ENCODE peak calls at places on chromosomes 1 and 21, in seven cellular contexts. Z is left ventricle myocardium inferior, W is fibroblast of lung, J is thoracic aorta, M is fibroblast of pulmonary artery, O is PC-3, B is A673. F is an unnamed sample.

GRCh38 chr1:198830397-198830796 is 191.6 kb downstream of the PTPRC start:
- DNase-seq in Z (no peak), W (peak), J (no peak), M (no peak), O (no peak), B (no peak), F (no peak)

GRCh38 chr1:232980336-232980978 is 30.0 kb downstream of the NTPCR start:
- DNase-seq in Z (no peak), W (peak), J (no peak), M (no peak), O (no peak), B (no peak), F (no peak)

GRCh38 chr1:224831501-224831900 is 98.0 kb upstream of the DNAH14 start:
- DNase-seq in Z (no peak), W (peak), J (no peak), M (no peak), O (no peak), B (no peak), F (no peak)

GRCh38 chr1:6490181-6491075 is 1.0 kb downstream of the PLEKHG5 start:
- DNase-seq in Z (peak), W (peak), J (no peak), M (peak), O (peak), B (peak), F (peak)

GRCh38 chr21:14523234-14523633 is 22.9 kb downstream of the SAMSN1 start:
- DNase-seq in Z (no peak), W (no peak), J (no peak), M (no peak), O (no peak), B (no peak), F (no peak)

GRCh38 chr1:67840449-67840848 is 7.2 kb upstream of the GNG12 start:
- DNase-seq in Z (no peak), W (peak), J (no peak), M (peak), O (peak), B (peak), F (peak)

GRCh38 chr21:33078907-33079582 is 9.1 kb downstream of the OLIG1 start:
- DNase-seq in Z (no peak), W (peak), J (no peak), M (peak), O (peak), B (no peak), F (peak)

GRCh38 chr21:45577806-45578801 is 35.9 kb upstream of the SLC19A1 start:
- DNase-seq in Z (peak), W (no peak), J (no peak), M (no peak), O (peak), B (no peak), F (no peak)

GRCh38 chr1:209311770-209312169 is 271.7 kb upstream of the CAMK1G start:
- DNase-seq in Z (no peak), W (no peak), J (no peak), M (no peak), O (no peak), B (no peak), F (no peak)

GRCh38 chr21:25370311-25370744 is 237.0 kb downstream of the MRPL39 start:
- DNase-seq in Z (no peak), W (peak), J (no peak), M (peak), O (peak), B (peak), F (peak)

GRCh38 chr21:41562101-41563000 is 54.4 kb upstream of the TMPRSS2 start:
- DNase-seq in Z (peak), W (no peak), J (no peak), M (no peak), O (no peak), B (no peak), F (no peak)

GRCh38 chr1:60228253-60228594 is 154.7 kb upstream of the C1orf87 start:
- DNase-seq in Z (no peak), W (no peak), J (no peak), M (no peak), O (no peak), B (peak), F (peak)

GRCh38 chr21:46555678-46556077 is 49.2 kb downstream of the S100B start:
- DNase-seq in Z (no peak), W (no peak), J (no peak), M (no peak), O (no peak), B (no peak), F (no peak)

GRCh38 chr1:39410915-39411436 is 80.5 kb upstream of the BMP8A start:
- DNase-seq in Z (peak), W (peak), J (no peak), M (peak), O (peak), B (peak), F (peak)

GRCh38 chr21:44939532-44940115 is at the start of gene SLX9:
- DNase-seq in Z (peak), W (peak), J (no peak), M (peak), O (peak), B (peak), F (peak)

GRCh38 chr1:5947978-5948680 is 44.1 kb downstream of the NPHP4 start:
- DNase-seq in Z (no peak), W (no peak), J (no peak), M (no peak), O (peak), B (no peak), F (no peak)

GRCh38 chr1:236209185-236209584 is 66.8 kb downstream of the GPR137B start:
- DNase-seq in Z (no peak), W (no peak), J (no peak), M (no peak), O (no peak), B (no peak), F (peak)

GRCh38 chr1:180515857-180516388 is 13.5 kb upstream of the ACBD6 start:
- DNase-seq in Z (peak), W (peak), J (no peak), M (peak), O (peak), B (peak), F (peak)

GRCh38 chr1:184160942-184161698 is 109.6 kb downstream of the TSEN15 start:
- DNase-seq in Z (no peak), W (peak), J (no peak), M (peak), O (no peak), B (peak), F (peak)

GRCh38 chr1:224447251-224447650 is 12.7 kb upstream of the WDR26 start:
- DNase-seq in Z (peak), W (peak), J (no peak), M (peak), O (peak), B (peak), F (peak)

GRCh38 chr21:43361127-43361492 is 65.8 kb downstream of the SIK1 start:
- DNase-seq in Z (peak), W (no peak), J (no peak), M (no peak), O (no peak), B (no peak), F (peak)
- H3K4me3 ChIP-seq in Z (peak), W (no peak), J (no peak), M (no peak), O (no peak), B (no peak), F (no peak)

GRCh38 chr1:153513023-153513422 is 22.8 kb downstream of the S100A6 start:
- DNase-seq in Z (no peak), W (no peak), J (no peak), M (no peak), O (no peak), B (no peak), F (no peak)
- TF ChIP-seq CTCF in Z (peak), W (no peak), J (no peak), M (no peak), O (peak), B (peak), F (no peak)

DNA sequence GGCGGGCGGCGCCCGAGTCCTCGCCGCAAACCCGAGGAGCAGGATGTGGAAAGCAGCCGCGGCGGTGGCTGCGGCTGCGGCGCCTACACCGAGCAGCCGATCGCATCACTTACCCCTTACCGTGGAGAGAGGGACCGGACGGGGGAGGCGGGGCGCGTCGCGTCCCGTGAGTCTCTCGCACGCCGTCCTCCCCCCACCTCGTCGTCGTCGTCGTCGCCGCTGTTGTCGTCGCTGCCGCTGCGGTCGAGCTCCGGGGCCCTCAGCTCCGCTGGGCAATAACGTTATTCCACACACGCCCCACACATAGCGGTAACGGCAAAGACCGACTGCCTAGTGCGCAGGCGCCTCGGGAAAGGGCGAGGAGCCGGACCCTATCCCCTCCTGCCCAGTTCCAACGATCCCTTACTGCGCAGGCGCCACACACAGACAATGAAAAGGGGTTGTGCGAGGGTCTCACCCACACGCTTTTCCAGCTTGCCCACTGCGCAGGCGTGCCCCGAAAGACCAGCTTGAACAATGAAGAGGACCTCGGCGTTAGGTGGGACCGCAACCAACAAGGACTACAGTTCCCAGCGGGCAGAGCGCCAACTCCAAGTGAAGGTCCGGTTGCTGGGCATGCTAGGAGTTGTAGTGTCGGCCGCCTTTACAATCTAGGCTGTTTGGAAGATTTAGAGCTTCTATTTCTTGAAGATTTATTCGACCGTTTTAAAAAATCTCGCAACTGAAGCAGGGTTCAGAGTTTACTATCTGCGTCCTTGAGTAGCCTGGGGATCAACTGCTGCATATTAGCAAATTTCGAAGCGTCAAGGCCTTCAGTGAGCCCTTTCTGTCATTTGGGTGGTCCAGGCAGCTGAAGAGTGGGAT is at the start of gene CEP170:
- DNase-seq in Z (peak), W (peak), J (peak), M (peak), O (peak), B (peak), F (peak)
- H3K4me3 ChIP-seq in Z (peak), W (peak), J (peak), M (peak), O (peak), B (peak), F (peak)

GRCh38 chr1:228073870-228074545 is 8.5 kb upstream of the ARF1 start:
- DNase-seq in Z (peak), W (no peak), J (no peak), M (no peak), O (no peak), B (no peak), F (no peak)
- TF ChIP-seq CTCF in Z (no peak), W (no peak), J (no peak), M (peak), O (peak), B (peak), F (no peak)

GRCh38 chr21:34936299-34936698 is 112.8 kb downstream of the RUNX1 start:
- DNase-seq in Z (no peak), W (no peak), J (no peak), M (no peak), O (no peak), B (no peak), F (no peak)
- H3K4me3 ChIP-seq in Z (no peak), W (peak), J (no peak), M (no peak), O (no peak), B (no peak), F (no peak)

F was measured in fibroblast of villous mesenchyme.